ENCODE peak calls at places on chromosomes 1 and 21, in ten cellular contexts. A is adrenal gland, V is heart left ventricle, R is stomach, T is transverse colon, W is sigmoid colon, C is A549, F is breast epithelium, P is uterus, M is IMR-90. O is an unnamed sample.

GRCh38 chr1:9413877-9414213 is 121.2 kb downstream of the SPSB1 start:
- DNase-seq in A (no peak), V (peak; percentile 52), R (no peak), T (peak; percentile 24), W (no peak), C (no peak), F (no peak), P (peak; percentile 77), M (peak; percentile 77), O (peak; percentile 87)

GRCh38 chr1:20658166-20658915 is 2.8 kb downstream of the DDOST start:
- DNase-seq in A (no peak), V (no peak), R (no peak), T (no peak), W (no peak), C (no peak), F (no peak), P (no peak), M (no peak), O (no peak)

GRCh38 chr1:28577738-28578536 is 14.1 kb upstream of the RAB42 start:
- DNase-seq in A (no peak), V (no peak), R (no peak), T (no peak), W (no peak), C (no peak), F (no peak), P (no peak), M (no peak), O (no peak)

GRCh38 chr1:36786425-36786824 is 247.9 kb downstream of the GRIK3 start:
- DNase-seq in A (no peak), V (no peak), R (no peak), T (no peak), W (no peak), C (no peak), F (no peak), P (no peak), M (no peak), O (no peak)

GRCh38 chr1:99139876-99140275 is 124.4 kb upstream of the PLPPR4 start:
- DNase-seq in A (no peak), V (no peak), R (no peak), T (no peak), W (no peak), C (no peak), F (no peak), P (no peak), M (no peak), O (no peak)

GRCh38 chr1:244651956-244652698 is 799 bp upstream of the DESI2 start:
- DNase-seq in A (no peak), V (no peak), R (no peak), T (no peak), W (no peak), C (no peak), F (no peak), P (no peak), M (peak; percentile 11), O (no peak)

GRCh38 chr1:201896951-201897391 is 8.3 kb downstream of the SHISA4 start:
- DNase-seq in A (no peak), V (peak; percentile 80), R (no peak), T (peak; percentile 44), W (peak; percentile 93), C (no peak), F (no peak), P (peak; percentile 63), M (peak; percentile 77), O (no peak)

GRCh38 chr21:45405819-45406762 is 1.1 kb downstream of the COL18A1 start:
- DNase-seq in A (peak; percentile 47), V (peak; percentile 42), R (no peak), T (no peak), W (peak; percentile 69), C (no peak), F (no peak), P (no peak), M (peak; percentile 44), O (peak; percentile 87)

GRCh38 chr1:235448616-235449015 is 55.6 kb downstream of the B3GALNT2 start:
- DNase-seq in A (no peak), V (no peak), R (no peak), T (no peak), W (no peak), C (no peak), F (no peak), P (no peak), M (no peak), O (no peak)

GRCh38 chr1:111813440-111814304 is 58.0 kb downstream of the DDX20 start:
- DNase-seq in A (no peak), V (no peak), R (no peak), T (no peak), W (no peak), C (no peak), F (no peak), P (no peak), M (no peak), O (no peak)

GRCh38 chr21:25506887-25507286 is 100.4 kb downstream of the MRPL39 start:
- DNase-seq in A (no peak), V (no peak), R (no peak), T (no peak), W (no peak), C (no peak), F (no peak), P (no peak), M (peak; percentile 91), O (no peak)

GRCh38 chr1:24384251-24385090 is 29.1 kb downstream of the STPG1 start:
- DNase-seq in A (no peak), V (no peak), R (peak; percentile 48), T (peak; percentile 35), W (no peak), C (no peak), F (peak; percentile 13), P (no peak), M (peak; percentile 86), O (peak; percentile 69)
- H3K4me1 ChIP-seq in A (no peaks in the 10 kb centered on the region), V (no peaks in the 10 kb centered on the region), R (peaks cover 12% of the 10 kb centered on the region), T (peaks cover 25% of the 10 kb centered on the region), W (no peaks in the 10 kb centered on the region), C (peaks cover 27% of the 10 kb centered on the region), F (no peaks in the 10 kb centered on the region), P (no peaks in the 10 kb centered on the region), M (peaks cover 16% of the 10 kb centered on the region), O (peaks cover 27% of the 10 kb centered on the region)

DNA sequence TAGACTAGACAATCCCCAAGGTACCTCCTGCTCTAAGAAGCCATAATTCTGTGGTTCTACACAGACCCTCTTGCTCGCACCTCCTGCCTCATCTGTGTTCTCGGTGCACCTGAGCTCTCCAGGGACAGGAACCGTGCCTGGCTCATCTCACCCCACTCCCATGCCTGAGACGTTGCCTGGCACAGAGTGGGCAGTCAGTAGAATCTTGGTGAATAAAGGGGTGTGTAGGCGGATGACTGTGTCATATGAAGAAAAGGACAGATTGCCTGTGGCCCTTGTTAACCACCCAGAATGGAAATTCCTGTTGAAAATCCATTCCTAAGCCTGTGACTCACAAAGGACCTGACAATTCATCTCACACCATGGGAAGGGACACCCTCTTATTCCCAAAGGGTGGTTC is 92.9 kb downstream of the KCNN3 start:
- DNase-seq in A (no peak), V (no peak), R (no peak), T (no peak), W (no peak), C (no peak), F (no peak), P (no peak), M (no peak), O (no peak)
- TF ChIP-seq POLR2A in A (no peak), V (no peak), R (no peak), T (no peak), W (no peak), C (no peak), F (no peak), P (no peak), M (no peak), O (no peak)

DNA sequence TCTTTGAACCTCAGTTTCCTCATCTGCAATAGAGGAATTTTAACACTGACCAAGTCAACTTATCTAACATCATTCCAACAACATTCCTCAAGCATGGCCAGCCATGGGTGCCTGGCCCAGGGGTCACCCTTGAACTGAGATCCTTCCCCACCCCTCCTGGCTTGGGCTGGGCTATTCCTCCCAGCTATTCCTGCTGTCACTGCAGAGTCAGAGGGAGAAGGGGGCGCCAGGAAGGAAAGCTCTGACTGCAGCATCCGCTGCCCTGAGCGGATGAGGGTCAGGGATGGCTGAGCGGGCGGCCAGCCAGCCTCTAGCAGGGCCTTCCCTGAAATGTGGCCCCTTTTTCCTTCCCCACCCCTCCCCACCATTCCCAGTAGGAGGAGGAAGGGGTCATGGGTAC is 3.1 kb downstream of the TINAGL1 start:
- DNase-seq in A (no peak), V (peak; percentile 56), R (no peak), T (no peak), W (peak; percentile 70), C (no peak), F (no peak), P (peak; percentile 44), M (no peak), O (no peak)
- TF ChIP-seq CTCF in A (no peak), V (no peak), R (no peak), T (no peak), W (no peak), C (no peak), F (no peak), P (no peak), M (no peak), O (no peak)

GRCh38 chr1:230158422-230159291 is 91.6 kb downstream of the GALNT2 start:
- DNase-seq in A (no peak), V (no peak), R (no peak), T (peak; percentile 60), W (no peak), C (no peak), F (no peak), P (no peak), M (no peak), O (no peak)
- H3K4me1 ChIP-seq in A (peaks cover 30% of the 10 kb centered on the region), V (peaks cover 20% of the 10 kb centered on the region), R (peaks cover 44% of the 10 kb centered on the region), T (peaks cover 36% of the 10 kb centered on the region), W (peaks cover 16% of the 10 kb centered on the region), C (peaks cover 30% of the 10 kb centered on the region), F (no peaks in the 10 kb centered on the region), P (no peaks in the 10 kb centered on the region), M (peaks cover 13% of the 10 kb centered on the region), O (peaks cover 16% of the 10 kb centered on the region)